ENCODE peak calls at places on chromosome X, in four cellular contexts. M is K562, P is H1, C is HepG2. K is an unnamed sample.

GRCh38 chrX:129984196-129984962 is 1.9 kb downstream of the BCORL1 start:
- DNase-seq in C (no peak), P (peak), M (peak), K (peak)

GRCh38 chrX:97498093-97498492 is 614.4 kb downstream of the RPA4 start:
- DNase-seq in M (no peak), C (no peak), P (no peak), K (no peak)

GRCh38 chrX:29397506-29397905 is 810.3 kb downstream of the IL1RAPL1 start:
- DNase-seq in C (no peak), M (no peak), P (no peak), K (no peak)

GRCh38 chrX:133921764-133922389 is 63.5 kb downstream of the GPC3 start:
- DNase-seq in C (peak), P (peak), M (peak), K (peak)

GRCh38 chrX:56978172-56978571 is 17.2 kb downstream of the SPIN3 start:
- DNase-seq in C (peak), P (no peak), M (peak), K (peak)

GRCh38 chrX:95332530-95332929 is 1352.1 kb upstream of the DIAPH2 start:
- DNase-seq in P (no peak), M (no peak), C (no peak), K (no peak)

GRCh38 chrX:149871940-149872339 is 9.0 kb upstream of the MAGEA8 start:
- DNase-seq in C (peak), M (peak), P (peak), K (no peak)

GRCh38 chrX:63918611-63919010 is 133.6 kb upstream of the ARHGEF9 start:
- DNase-seq in P (no peak), C (no peak), M (no peak), K (peak)

GRCh38 chrX:49061916-49062315 is 3.1 kb downstream of the CCDC120 start:
- DNase-seq in C (no peak), M (no peak), P (no peak), K (no peak)

GRCh38 chrX:30741545-30741944 is 88.3 kb downstream of the GK start:
- DNase-seq in M (no peak), P (no peak), C (no peak), K (no peak)

GRCh38 chrX:19630776-19631707 is 115.7 kb upstream of the MAP3K15 start:
- DNase-seq in P (no peak), C (no peak), M (no peak), K (no peak)

DNA sequence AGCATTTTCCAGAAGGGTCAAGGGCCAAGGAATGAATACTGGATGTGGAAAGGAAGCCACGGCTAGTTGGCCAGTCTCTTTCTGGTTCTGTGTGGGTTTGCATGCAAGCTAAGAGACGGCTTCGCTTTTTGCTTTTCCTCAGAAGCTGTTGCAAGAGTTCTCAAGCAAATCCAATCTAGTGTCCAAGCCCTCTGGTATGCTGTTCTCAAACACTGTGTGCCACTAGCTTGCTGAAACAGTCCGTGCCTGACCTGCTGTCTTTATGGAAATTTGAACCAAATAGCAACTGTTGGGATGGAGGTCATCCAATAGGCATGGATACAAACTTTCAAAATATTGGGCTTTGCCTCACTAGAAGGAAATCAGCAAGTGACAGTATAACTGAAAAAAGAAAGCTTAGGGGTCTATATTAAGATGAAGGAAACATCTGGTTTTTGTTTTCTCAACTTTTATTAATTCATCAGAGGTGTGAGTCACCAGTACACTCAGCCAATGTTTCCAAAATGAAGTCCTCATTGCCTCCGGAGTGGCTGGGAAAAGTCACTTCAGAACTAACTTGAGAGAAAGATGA is 70.5 kb downstream of the SLC9A6 start:
- DNase-seq in C (no peak), M (no peak), P (no peak), K (no peak)
- TF ChIP-seq RNF2 in C (no peak), M (no peak), P (no peak), K (no peak)

DNA sequence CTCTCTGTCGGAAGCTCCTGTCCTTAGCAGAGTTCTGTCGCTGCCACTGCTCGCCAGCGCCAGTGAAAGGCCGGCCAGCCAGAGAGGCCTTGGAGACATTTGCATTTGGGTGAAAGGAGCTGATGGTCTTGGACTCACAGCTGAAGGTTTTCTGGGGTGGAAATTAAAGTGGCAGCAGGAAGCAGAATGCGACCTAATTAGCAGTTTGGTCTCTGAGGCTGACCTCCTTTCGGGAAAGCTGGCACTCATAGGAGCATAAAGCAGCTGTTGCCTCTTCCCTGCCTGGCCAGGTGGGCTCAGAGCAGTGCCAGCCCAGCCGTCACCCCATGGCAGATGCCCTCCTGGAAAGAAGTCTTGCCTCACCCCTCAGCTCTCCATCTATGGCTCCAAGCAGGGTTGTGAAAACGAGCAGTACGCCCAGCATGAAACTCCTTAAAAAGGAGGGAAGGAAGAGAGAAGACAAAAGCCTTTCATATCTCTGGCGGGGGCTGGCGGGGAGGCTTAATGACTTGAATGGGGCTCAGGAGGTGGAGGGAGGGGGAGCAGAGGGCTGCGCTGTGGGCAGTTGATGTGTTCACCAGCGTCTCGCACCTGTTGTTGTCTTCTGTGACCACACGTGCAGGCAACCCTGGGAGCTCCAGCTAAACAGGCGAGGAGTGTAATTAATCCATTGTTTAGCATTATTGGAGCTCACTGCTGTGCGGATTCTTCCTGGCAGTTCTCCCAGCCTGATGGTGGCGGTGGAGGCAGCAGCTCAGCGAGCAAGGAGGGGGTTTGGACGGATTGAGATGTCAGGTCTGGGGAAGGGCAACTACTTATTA is 264.0 kb downstream of the MID1IP1 start:
- DNase-seq in C (no peak), P (peak), M (no peak), K (no peak)
- TF ChIP-seq RNF2 in C (no peak), P (no peak), M (no peak), K (no peak)

GRCh38 chrX:151973262-151973661 is 1.2 kb downstream of the GABRE start:
- DNase-seq in P (no peak), M (no peak), C (no peak), K (no peak)

GRCh38 chrX:151973851-151974335 is 583 bp downstream of the GABRE start:
- DNase-seq in M (no peak), C (no peak), P (no peak), K (no peak)

GRCh38 chrX:151975736-151976275 is 1.3 kb upstream of the GABRE start:
- DNase-seq in M (no peak), C (no peak), P (no peak), K (no peak)

GRCh38 chrX:151975228-151975593 is 735 bp upstream of the GABRE start:
- DNase-seq in M (no peak), P (peak), C (no peak), K (no peak)

GRCh38 chrX:151974336-151975227 is at the start of gene GABRE:
- DNase-seq in C (no peak), P (peak), M (peak), K (no peak)
- TF ChIP-seq RNF2 in C (no peak), P (no peak), M (no peak), K (no peak)

DNA sequence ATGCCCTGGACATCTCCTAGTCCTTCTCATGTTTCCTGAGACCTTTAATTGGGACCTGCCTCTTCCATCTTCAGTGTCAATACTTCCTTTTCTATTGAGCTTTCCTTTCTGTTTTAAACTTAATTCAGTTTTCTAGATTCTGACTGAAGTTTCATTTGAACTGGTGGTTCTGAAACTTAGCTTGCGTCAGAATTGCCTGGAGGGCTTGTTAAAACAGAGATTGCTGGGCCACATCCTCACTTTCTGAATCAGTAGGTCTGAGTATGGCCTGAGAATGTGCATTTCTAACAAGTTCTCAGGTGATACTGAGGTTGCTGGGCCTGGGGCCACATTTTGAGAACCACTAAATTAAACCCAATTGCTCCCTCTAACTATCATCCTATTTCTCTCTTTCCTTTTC is 152.1 kb upstream of the DGKK start:
- DNase-seq in P (no peak), M (no peak), C (no peak), K (no peak)
- TF ChIP-seq RNF2 in P (no peak), M (no peak), C (no peak), K (no peak)

GRCh38 chrX:40267334-40268118 is 169.8 kb upstream of the BCOR start:
- DNase-seq in M (no peak), C (no peak), P (no peak), K (no peak)
- TF ChIP-seq RNF2 in M (no peak), C (no peak), P (no peak), K (no peak)

GRCh38 chrX:16946971-16947562 is 609 bp downstream of the REPS2 start:
- DNase-seq in P (no peak), C (no peak), M (peak), K (no peak)

GRCh38 chrX:16950423-16950822 is 4.0 kb downstream of the REPS2 start:
- DNase-seq in M (no peak), C (no peak), P (no peak), K (no peak)

DNA sequence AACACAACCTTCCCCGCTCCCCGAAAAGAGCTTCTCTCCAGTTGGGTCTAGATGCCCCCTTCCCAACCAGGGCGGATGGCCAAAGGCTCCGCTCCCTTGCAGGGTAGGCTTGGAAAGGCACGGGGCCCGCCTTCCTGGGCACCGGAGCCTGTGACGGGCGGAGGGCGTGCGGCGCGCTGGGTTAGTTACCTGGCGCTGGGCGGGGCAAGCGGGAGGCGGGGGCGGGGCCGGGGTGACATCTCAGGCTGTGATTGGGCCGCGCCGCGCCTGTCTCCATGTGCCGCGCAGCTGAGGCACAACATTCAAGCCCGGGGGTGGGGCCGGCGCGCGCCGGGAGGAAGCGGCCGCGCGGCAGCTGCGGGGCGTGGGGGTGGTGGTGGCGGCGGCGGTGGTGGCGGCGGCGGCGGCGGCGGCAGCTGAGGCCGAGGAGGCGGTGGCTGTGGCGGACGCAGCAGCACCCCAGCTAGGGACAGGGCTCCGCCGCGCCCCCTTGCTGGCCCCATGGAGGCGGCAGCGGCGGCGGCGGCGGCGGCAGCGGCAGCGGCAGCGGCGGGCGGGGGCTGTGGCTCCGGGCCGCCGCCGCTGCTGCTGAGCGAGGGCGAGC is at the start of gene REPS2:
- DNase-seq in M (peak), P (peak), C (peak), K (peak)
- TF ChIP-seq RNF2 in M (no peak), P (no peak), C (no peak), K (no peak)

DNA sequence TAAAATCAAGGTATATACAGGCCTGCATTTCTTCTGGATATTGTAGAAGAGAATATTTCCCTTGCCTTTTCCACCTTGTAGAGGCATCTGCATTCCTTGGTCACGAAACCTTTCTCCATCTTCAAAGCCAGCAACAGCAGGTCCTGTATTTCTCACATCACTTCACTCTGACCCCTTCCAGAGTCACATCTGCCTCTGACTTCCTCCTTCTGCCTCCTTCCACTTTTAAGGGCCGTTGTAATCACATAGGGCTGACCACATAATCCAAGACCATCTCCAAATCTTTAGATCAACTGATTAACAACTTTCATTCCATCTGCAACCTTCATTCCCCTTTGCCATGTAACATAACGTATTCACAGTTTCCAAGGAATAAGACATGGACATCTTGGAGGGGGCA is 38.3 kb upstream of the NDP start:
- DNase-seq in M (no peak), C (no peak), P (no peak), K (no peak)
- TF ChIP-seq RNF2 in M (no peak), C (no peak), P (no peak), K (no peak)

DNA sequence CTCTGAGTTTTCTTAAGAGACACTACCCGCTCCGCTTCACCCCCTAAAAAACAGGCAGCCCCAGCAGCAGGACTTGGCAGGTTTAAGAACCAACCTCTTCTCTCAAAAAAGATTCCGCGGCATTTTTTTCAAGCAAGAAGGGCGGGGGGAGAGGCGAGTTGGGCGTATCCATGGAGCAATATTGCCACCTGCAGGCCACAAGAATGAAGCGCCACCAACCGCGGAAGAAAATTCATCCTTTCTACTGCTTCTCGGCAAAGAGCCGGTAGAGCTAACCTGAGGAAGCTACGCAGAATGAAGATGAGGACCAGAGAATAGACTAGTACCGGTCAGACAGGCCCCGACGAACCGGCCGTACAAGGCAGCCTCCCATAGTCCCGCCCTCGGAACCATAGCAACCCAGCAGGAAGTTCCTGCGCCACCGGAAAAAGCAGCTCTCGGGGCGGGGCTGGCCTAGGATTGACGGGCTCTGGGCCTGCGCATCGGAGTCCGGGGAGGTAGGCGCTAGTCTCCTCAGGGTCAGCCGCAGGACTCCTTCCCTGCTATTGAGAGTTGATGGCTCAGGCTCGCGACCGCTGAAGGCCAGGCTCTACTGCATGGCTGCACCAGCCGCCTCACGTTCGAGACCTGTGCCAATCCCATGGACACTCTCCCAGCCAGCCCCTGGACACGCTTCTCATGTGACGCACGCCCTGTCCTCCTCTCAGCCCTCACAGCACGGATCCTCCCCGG is 76.9 kb downstream of the MAGED4 start:
- DNase-seq in P (peak), M (peak), C (peak), K (peak)
- TF ChIP-seq RNF2 in P (no peak), M (no peak), C (no peak), K (no peak)

DNA sequence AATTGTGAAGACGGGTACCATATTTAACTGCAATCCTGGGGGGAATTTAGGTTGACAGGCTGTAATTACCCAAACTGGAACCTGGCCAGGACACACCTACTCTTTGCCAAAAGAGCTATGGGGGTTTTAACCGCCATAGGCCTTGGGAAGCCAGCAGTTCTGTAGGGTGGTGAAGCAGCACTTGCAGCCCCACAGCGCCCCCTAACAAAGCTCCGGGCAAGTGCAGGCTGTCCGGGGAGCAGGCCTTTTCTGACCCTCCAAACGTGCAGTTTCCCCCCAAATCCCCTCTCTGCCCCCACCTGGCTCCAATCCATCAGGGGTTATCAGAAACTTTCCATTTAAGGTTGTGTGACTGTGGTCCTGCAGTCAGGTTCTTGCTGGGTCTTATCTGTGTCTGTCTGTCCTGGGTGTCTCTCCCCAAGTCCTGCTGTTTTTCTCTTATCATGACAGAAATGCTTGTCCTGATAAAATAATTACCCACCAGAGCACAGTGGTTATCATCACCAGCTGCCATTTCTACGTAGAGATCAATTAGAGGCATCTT is 350.9 kb downstream of the MID1IP1 start:
- DNase-seq in P (peak), C (no peak), M (peak), K (peak)
- TF ChIP-seq RNF2 in P (no peak), C (no peak), M (no peak), K (no peak)

K was measured in A549.